ENCODE peak calls at places on chromosomes 5 and 9, in ten cellular contexts. B, P, S, X, F, K, W, O, R and J are unnamed samples.

GRCh38 chr9:75712690-75713089 is 177.8 kb upstream of the PCSK5 start:
- ATAC-seq in X (no peak), P (no peak), W (no peak), R (no peak), B (no peak), S (no peak), F (no peak), K (no peak), O (no peak), J (no peak)

GRCh38 chr5:42858031-42858643 is 46.4 kb upstream of the SELENOP start:
- ATAC-seq in X (no peak), S (no peak), K (no peak), P (no peak), F (peak; percentile 60), W (no peak), O (no peak), R (peak; percentile 77), B (no peak), J (no peak)

GRCh38 chr5:129771058-129771838 is 23.4 kb downstream of the MINAR2 start:
- ATAC-seq in B (peak; percentile 37), X (peak; percentile 60), R (peak; percentile 62), F (peak; percentile 90), P (peak; percentile 34), W (peak; percentile 86), O (no peak), K (peak; percentile 52), S (peak; percentile 43), J (peak; percentile 41)

GRCh38 chr9:95055851-95056551 is 261.5 kb downstream of the FANCC start:
- ATAC-seq in F (no peak), R (peak; percentile 73), O (peak; percentile 47), B (no peak), W (peak; percentile 65), P (no peak), K (no peak), X (no peak), S (no peak), J (no peak)

GRCh38 chr5:103487822-103488493 is 74.6 kb downstream of the NUDT12 start:
- ATAC-seq in O (no peak), P (peak; percentile 43), F (no peak), W (no peak), X (no peak), B (no peak), K (no peak), S (no peak), R (no peak), J (peak; percentile 28)

GRCh38 chr9:92147854-92148184 is 32.6 kb upstream of the SPTLC1 start:
- ATAC-seq in P (no peak), K (no peak), W (no peak), S (no peak), O (no peak), F (no peak), R (no peak), X (no peak), B (no peak), J (peak; percentile 5)

GRCh38 chr5:112975721-112976431 is 722 bp upstream of the DCP2 start:
- ATAC-seq in P (peak; percentile 51), B (no peak), W (peak; percentile 22), S (peak; percentile 13), K (peak; percentile 40), F (peak; percentile 16), O (no peak), X (peak; percentile 7), R (peak; percentile 48), J (peak; percentile 28)

GRCh38 chr5:96528262-96528661 is 95.2 kb upstream of the PCSK1 start:
- ATAC-seq in F (no peak), X (no peak), S (peak; percentile 40), W (peak; percentile 67), P (no peak), R (no peak), O (no peak), B (no peak), K (peak; percentile 86), J (no peak)

GRCh38 chr9:93100265-93100636 is 4.2 kb downstream of the CARD19 start:
- ATAC-seq in O (no peak), F (no peak), B (no peak), P (no peak), X (no peak), S (no peak), K (no peak), R (no peak), W (no peak), J (no peak)

GRCh38 chr9:112084334-112084733 is 90.8 kb downstream of the SUSD1 start:
- ATAC-seq in R (no peak), W (no peak), F (no peak), K (no peak), O (no peak), P (no peak), B (peak; percentile 70), X (no peak), S (no peak), J (peak; percentile 45)

GRCh38 chr9:97440160-97440559 is 28.3 kb downstream of the TDRD7 start:
- ATAC-seq in X (no peak), P (no peak), R (no peak), B (no peak), F (no peak), S (no peak), W (no peak), O (no peak), K (no peak), J (no peak)

GRCh38 chr5:82793808-82794419 is 283.3 kb downstream of the TMEM167A start:
- ATAC-seq in B (no peak), R (no peak), S (no peak), F (no peak), O (no peak), W (peak; percentile 22), X (no peak), K (peak; percentile 37), P (no peak), J (no peak)

GRCh38 chr9:16191691-16192402 is 639.0 kb downstream of the CCDC171 start:
- ATAC-seq in W (peak; percentile 98), O (peak; percentile 92), B (peak; percentile 87), R (peak; percentile 94), S (peak; percentile 87), F (peak; percentile 99), K (peak; percentile 89), P (peak; percentile 93), X (no peak), J (no peak)

GRCh38 chr5:103498211-103498610 is 64.4 kb downstream of the NUDT12 start:
- ATAC-seq in R (no peak), X (no peak), K (no peak), P (no peak), O (no peak), B (no peak), F (no peak), W (no peak), S (no peak), J (no peak)